ENCODE peak calls at places on chromosomes 2 and 18, in five cellular contexts. M is psoas muscle; G is OCI-LY7; E is CD8-positive, alpha-beta T cell; Q is mesendoderm. F is an unnamed sample.

GRCh38 chr18:23115683-23116096 is 19.6 kb upstream of the CABLES1 start:
- DNase-seq in G (no peak), M (no peak), Q (no peak), E (no peak), F (peak)

GRCh38 chr18:31741096-31741735 is 19.5 kb downstream of the SLC25A52 start:
- DNase-seq in E (peak), Q (peak), G (peak), M (no peak), F (peak)

GRCh38 chr2:213455316-213456008 is 171.2 kb downstream of the SPAG16 start:
- DNase-seq in M (no peak), E (no peak), Q (peak), G (no peak), F (no peak)

GRCh38 chr2:148745151-148745851 is 100.8 kb downstream of the EPC2 start:
- DNase-seq in G (no peak), M (no peak), Q (peak), E (no peak), F (peak)

GRCh38 chr2:110105608-110106467 is 9.8 kb downstream of the MALL start:
- DNase-seq in E (no peak), G (no peak), M (no peak), Q (no peak), F (peak)

GRCh38 chr2:102439065-102439695 is 16.2 kb downstream of the IL18RAP start:
- DNase-seq in G (no peak), M (no peak), E (no peak), Q (peak), F (peak)

GRCh38 chr18:25434771-25435461 is 83.0 kb upstream of the ZNF521 start:
- DNase-seq in G (no peak), M (no peak), E (no peak), Q (no peak), F (no peak)

GRCh38 chr2:8102470-8102869 is 579.4 kb upstream of the ID2 start:
- DNase-seq in Q (no peak), E (no peak), M (no peak), G (no peak), F (no peak)

GRCh38 chr2:72843301-72843700 is 17.5 kb upstream of the EXOC6B start:
- DNase-seq in Q (no peak), M (no peak), E (no peak), G (no peak), F (no peak)

GRCh38 chr18:49625021-49625691 is 63.3 kb downstream of the LIPG start:
- DNase-seq in G (no peak), M (no peak), Q (no peak), E (no peak), F (peak)

GRCh38 chr18:48125724-48126123 is 195.3 kb upstream of the SMAD2 start:
- DNase-seq in E (no peak), G (no peak), Q (no peak), M (no peak), F (no peak)
- H3K4me3 ChIP-seq in E (no peak), G (no peak), Q (no peak), M (no peak), F (no peak)

GRCh38 chr2:99350194-99350593 is 13.0 kb downstream of the EIF5B start:
- DNase-seq in Q (no peak), G (no peak), M (no peak), E (no peak), F (no peak)
- H3K4me3 ChIP-seq in Q (no peak), G (no peak), M (no peak), E (no peak), F (no peak)

GRCh38 chr2:74205586-74205985 is 7.2 kb downstream of the MTHFD2 start:
- DNase-seq in Q (peak), G (no peak), E (no peak), M (no peak), F (no peak)
- H3K4me3 ChIP-seq in Q (no peak), G (no peak), E (peak), M (peak), F (no peak)

DNA sequence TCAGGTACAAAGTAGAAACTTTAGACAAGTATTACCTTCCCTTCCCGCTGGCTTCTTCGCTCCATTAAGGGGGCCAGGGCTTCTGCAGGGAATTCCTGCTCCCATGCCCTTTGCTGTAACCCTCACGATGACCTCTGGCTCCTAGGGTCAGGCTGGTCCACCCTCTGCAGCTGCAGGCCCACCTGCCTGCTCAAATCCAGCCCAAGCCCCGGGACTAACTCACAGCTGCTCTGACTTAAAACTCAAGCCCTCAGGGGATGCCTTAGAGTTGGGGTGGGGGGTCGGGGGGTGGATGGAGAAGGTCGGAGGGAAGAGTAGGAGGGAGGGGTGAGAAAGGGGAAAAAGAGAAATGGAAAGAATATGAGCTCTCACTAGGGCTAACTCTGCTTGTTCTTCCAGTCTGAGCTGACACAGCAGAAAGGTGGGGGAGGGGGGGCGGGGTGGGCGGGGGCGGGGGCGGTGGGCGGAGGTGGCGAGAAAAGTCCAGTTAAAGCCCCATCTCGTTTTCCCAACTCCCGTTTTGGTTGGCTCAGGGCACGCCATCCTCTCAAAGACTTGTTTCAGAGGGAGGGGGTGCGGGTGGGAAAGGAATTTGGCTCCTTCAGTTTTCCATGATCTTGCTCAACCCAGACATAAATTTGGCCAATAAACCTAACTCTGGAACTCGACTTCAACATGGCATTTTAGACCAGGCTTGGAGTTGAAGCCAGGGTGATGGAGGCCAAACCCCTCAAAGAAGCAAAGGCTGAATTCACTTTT is 4.7 kb downstream of the IGFBP5 start:
- DNase-seq in G (no peak), Q (no peak), E (no peak), M (peak), F (peak)
- H3K4me3 ChIP-seq in G (no peak), Q (no peak), E (no peak), M (peak), F (peak)

DNA sequence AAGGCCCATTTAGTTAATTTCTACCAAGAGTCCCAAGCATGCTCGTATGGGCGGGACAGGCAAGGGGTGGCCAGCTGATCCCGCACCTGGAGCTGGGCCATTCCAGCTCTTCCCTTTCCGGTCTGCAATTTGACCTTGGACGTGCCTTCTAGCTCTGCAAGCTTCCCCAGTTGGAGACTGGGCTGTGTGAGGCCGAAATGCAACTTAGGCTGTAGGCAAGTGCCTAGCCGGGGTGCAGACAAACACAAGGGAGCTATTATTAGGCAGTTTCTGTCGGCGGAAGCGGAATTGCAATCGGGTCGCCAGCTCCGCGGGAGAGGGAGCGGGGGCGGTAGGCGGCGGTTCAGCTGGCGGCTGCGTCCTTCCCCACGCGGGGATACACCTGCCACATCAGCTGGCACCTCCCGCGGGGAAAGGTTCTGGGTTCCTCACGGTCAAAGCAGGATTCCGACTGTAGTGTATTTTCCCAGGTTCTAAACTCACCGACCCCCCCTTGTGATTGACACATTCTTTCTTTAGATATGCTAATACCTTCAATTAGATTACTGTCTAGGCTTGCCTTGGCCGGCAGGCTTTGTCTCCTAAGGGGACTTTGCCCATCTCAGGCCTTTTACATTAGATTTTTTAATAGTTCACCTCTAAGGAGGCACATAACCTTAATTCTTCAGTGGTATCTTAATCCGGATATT is 17.1 kb upstream of the ZNF532 start:
- DNase-seq in Q (peak), G (no peak), M (peak), E (no peak), F (no peak)
- H3K4me3 ChIP-seq in Q (no peak), G (no peak), M (peak), E (no peak), F (no peak)

DNA sequence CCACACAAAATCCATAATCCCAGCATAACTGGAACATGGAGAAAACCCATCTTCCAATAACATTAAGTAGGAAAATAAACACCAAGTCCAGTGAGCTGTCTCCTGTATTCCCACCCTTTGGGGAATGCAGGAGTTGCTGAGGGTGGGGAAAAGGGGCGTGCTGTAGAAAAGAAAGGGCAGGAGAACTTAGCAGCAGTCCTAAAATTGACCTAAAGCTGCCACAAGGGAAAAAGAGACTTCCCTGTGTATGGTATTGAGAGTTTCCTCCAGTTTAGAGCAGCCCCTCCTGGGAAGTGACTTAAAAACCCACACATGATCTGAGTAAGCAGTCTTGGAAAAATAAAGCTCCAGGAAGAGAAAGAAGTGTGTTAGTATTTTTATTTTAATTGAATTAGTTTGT is 428.8 kb downstream of the THSD7B start:
- DNase-seq in Q (no peak), E (no peak), M (no peak), G (no peak), F (no peak)
- H3K4me3 ChIP-seq in Q (no peak), E (no peak), M (no peak), G (no peak), F (no peak)

DNA sequence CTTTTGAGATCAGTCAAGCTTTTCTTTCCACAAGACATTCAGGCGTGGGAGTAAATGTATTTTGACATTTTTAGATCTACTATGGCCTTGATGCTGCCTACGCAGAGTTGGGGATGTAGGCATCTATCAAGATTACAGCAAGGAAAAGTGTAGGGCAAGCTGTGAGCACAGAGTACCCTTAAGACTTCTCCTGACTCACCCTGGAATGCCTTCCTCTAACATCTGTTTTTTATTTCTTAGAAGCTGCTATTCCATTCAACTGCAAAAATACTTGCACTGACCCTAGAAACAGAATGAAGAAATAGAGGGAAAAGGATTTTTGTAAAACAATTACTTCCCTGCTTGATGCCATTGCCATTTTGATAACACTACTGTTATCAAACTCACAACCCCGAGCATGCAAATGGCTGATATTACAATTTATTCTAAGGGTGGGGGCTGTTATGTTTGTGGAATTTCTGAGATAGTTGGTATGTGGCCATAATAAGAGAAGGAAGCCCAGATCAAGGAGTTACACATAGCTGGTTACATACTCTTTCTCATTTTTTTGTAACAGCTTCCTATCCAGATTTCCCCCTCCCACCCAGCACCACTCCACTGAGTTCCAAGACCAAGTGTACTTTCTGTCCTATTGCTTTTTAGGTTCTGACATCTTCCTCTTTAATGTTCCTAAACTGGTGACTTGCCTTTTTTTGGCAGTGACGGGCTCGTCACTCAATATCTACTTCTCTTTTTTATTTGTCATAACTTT is 5.9 kb upstream of the ROCK1 start:
- DNase-seq in G (no peak), E (no peak), M (no peak), Q (peak), F (peak)
- H3K4me3 ChIP-seq in G (no peak), E (no peak), M (no peak), Q (no peak), F (peak)

DNA sequence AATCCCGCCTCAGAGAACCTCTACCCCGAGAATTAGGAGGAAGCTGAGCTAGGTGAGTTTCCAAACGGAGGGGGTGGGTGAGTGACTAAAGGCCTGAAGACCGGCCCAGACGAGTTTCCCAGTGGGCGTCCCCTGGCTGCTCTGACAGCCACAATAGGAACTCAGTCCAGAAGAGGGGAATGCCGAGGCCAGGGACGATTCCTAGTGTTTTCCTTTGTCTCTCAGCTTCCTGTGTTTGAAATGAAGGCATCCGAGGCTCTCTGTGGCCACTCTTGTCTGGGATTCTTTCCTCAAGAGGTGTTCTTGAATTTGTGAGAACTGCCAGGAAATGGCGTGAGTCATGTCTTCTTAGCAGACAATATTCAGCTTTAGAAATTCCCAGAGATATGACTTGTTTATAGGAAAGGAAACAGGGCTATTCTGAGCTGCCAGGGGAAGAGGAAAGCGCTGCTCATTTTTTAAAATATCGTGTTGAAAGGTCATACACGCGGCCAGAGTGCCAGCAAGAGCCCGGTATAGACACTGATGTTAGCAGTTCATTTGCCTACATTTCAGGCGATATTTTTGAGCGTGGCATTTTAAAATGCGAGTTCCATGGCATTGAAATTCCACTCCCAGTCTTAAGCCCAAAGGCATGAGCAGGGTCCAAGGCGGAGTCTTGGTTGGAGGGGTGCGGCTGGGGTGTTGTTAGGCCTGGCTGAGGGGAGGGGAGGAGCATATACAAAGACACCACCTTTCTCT is 169.1 kb upstream of the KLF7 start:
- DNase-seq in E (no peak), Q (peak), G (no peak), M (peak), F (peak)
- H3K4me3 ChIP-seq in E (no peak), Q (no peak), G (no peak), M (peak), F (peak)

GRCh38 chr2:238158807-238159539 is at the start of gene ERFE:
- DNase-seq in M (peak), Q (peak), E (peak), G (peak), F (peak)
- H3K4me3 ChIP-seq in M (peak), Q (no peak), E (peak), G (peak), F (peak)

GRCh38 chr2:202373490-202373889 is 2.6 kb upstream of the BMPR2 start:
- DNase-seq in G (no peak), E (no peak), Q (no peak), M (no peak), F (peak)
- H3K4me3 ChIP-seq in G (no peak), E (no peak), Q (no peak), M (no peak), F (no peak)